ENCODE peak calls at places on chromosomes 5 and 9, in seven cellular contexts. One of them, this sample, is unnamed.

GRCh38 chr5:151047814-151048425 is 27.5 kb downstream of the GPX3 start:
- DNase-seq in endothelial cell: peak; percentile 40
- DNase-seq in heart left ventricle: no peak
- DNase-seq in cardiac fibroblast: peak; percentile 45
- DNase-seq in pancreas: peak; percentile 25
- DNase-seq in HCT116: no peak
- DNase-seq in ovary: peak; percentile 56
- DNase-seq in this sample: peak; percentile 43

GRCh38 chr5:72378636-72379289 is 58.6 kb downstream of the PTCD2 start:
- DNase-seq in endothelial cell: no peak
- DNase-seq in HCT116: no peak
- DNase-seq in heart left ventricle: no peak
- DNase-seq in pancreas: no peak
- DNase-seq in ovary: no peak
- DNase-seq in cardiac fibroblast: peak; percentile 95
- DNase-seq in this sample: no peak

GRCh38 chr9:4927701-4928100 is 57.4 kb upstream of the JAK2 start:
- DNase-seq in cardiac fibroblast: no peak
- DNase-seq in pancreas: no peak
- DNase-seq in ovary: no peak
- DNase-seq in HCT116: no peak
- DNase-seq in endothelial cell: no peak
- DNase-seq in heart left ventricle: no peak
- DNase-seq in this sample: no peak

GRCh38 chr5:100479079-100479688 is 56.0 kb upstream of the FAM174A start:
- DNase-seq in heart left ventricle: no peak
- DNase-seq in pancreas: no peak
- DNase-seq in endothelial cell: no peak
- DNase-seq in ovary: no peak
- DNase-seq in cardiac fibroblast: peak; percentile 14
- DNase-seq in HCT116: peak; percentile 43
- DNase-seq in this sample: peak; percentile 26

GRCh38 chr5:36301858-36302603 is at the start of gene RANBP3L:
- DNase-seq in pancreas: no peak
- DNase-seq in heart left ventricle: no peak
- DNase-seq in HCT116: no peak
- DNase-seq in cardiac fibroblast: peak; percentile 40
- DNase-seq in endothelial cell: no peak
- DNase-seq in ovary: peak; percentile 32
- DNase-seq in this sample: peak; percentile 7

GRCh38 chr5:84985148-84985547 is 600.5 kb upstream of the EDIL3 start:
- DNase-seq in heart left ventricle: no peak
- DNase-seq in pancreas: no peak
- DNase-seq in HCT116: no peak
- DNase-seq in endothelial cell: no peak
- DNase-seq in cardiac fibroblast: no peak
- DNase-seq in ovary: no peak
- DNase-seq in this sample: no peak

GRCh38 chr5:88398316-88398715 is 129.7 kb upstream of the TMEM161B start:
- DNase-seq in cardiac fibroblast: no peak
- DNase-seq in endothelial cell: no peak
- DNase-seq in ovary: no peak
- DNase-seq in pancreas: no peak
- DNase-seq in HCT116: no peak
- DNase-seq in heart left ventricle: no peak
- DNase-seq in this sample: no peak

GRCh38 chr5:38638656-38639055 is 82.2 kb upstream of the LIFR start:
- DNase-seq in heart left ventricle: no peak
- DNase-seq in cardiac fibroblast: no peak
- DNase-seq in ovary: no peak
- DNase-seq in endothelial cell: no peak
- DNase-seq in HCT116: no peak
- DNase-seq in pancreas: no peak
- DNase-seq in this sample: no peak

GRCh38 chr9:136623016-136623848 is 39.5 kb upstream of the EGFL7 start:
- DNase-seq in heart left ventricle: no peak
- DNase-seq in ovary: no peak
- DNase-seq in endothelial cell: no peak
- DNase-seq in pancreas: peak; percentile 70
- DNase-seq in cardiac fibroblast: no peak
- DNase-seq in HCT116: no peak
- DNase-seq in this sample: no peak

GRCh38 chr5:142881727-142882126 is 111.5 kb downstream of the ARHGAP26 start:
- DNase-seq in endothelial cell: no peak
- DNase-seq in pancreas: no peak
- DNase-seq in HCT116: no peak
- DNase-seq in heart left ventricle: no peak
- DNase-seq in cardiac fibroblast: peak; percentile 33
- DNase-seq in ovary: no peak
- DNase-seq in this sample: no peak

GRCh38 chr9:93996367-93996766 is 41.2 kb upstream of the BARX1 start:
- DNase-seq in cardiac fibroblast: no peak
- DNase-seq in ovary: no peak
- DNase-seq in endothelial cell: no peak
- DNase-seq in HCT116: no peak
- DNase-seq in heart left ventricle: no peak
- DNase-seq in pancreas: no peak
- DNase-seq in this sample: no peak

GRCh38 chr9:1047605-1048235 is 2.4 kb upstream of the DMRT2 start:
- DNase-seq in heart left ventricle: no peak
- DNase-seq in ovary: no peak
- DNase-seq in HCT116: no peak
- DNase-seq in cardiac fibroblast: peak; percentile 8
- DNase-seq in pancreas: no peak
- DNase-seq in endothelial cell: no peak
- DNase-seq in this sample: no peak

GRCh38 chr5:122200894-122201293 is 71.5 kb downstream of the ZNF474 start:
- DNase-seq in pancreas: no peak
- DNase-seq in heart left ventricle: no peak
- DNase-seq in ovary: no peak
- DNase-seq in HCT116: no peak
- DNase-seq in cardiac fibroblast: no peak
- DNase-seq in endothelial cell: no peak
- DNase-seq in this sample: no peak

GRCh38 chr5:168642019-168642418 is 62.9 kb upstream of the PANK3 start:
- DNase-seq in pancreas: no peak
- DNase-seq in ovary: no peak
- DNase-seq in HCT116: no peak
- DNase-seq in heart left ventricle: no peak
- DNase-seq in endothelial cell: no peak
- DNase-seq in cardiac fibroblast: no peak
- DNase-seq in this sample: no peak

GRCh38 chr5:105167092-105167491 is 1604.5 kb upstream of the NUDT12 start:
- DNase-seq in pancreas: no peak
- DNase-seq in ovary: no peak
- DNase-seq in HCT116: no peak
- DNase-seq in cardiac fibroblast: no peak
- DNase-seq in heart left ventricle: no peak
- DNase-seq in endothelial cell: no peak
- DNase-seq in this sample: no peak

GRCh38 chr9:121450241-121450640 is 49.4 kb downstream of the GGTA1 start:
- DNase-seq in heart left ventricle: no peak
- DNase-seq in cardiac fibroblast: no peak
- DNase-seq in HCT116: no peak
- DNase-seq in endothelial cell: no peak
- DNase-seq in ovary: no peak
- DNase-seq in pancreas: no peak
- DNase-seq in this sample: no peak

GRCh38 chr5:115179068-115179958 is 9.6 kb upstream of the TRIM36 start:
- DNase-seq in cardiac fibroblast: peak; percentile 3
- DNase-seq in HCT116: no peak
- DNase-seq in endothelial cell: peak; percentile 35
- DNase-seq in pancreas: peak; percentile 74
- DNase-seq in ovary: peak; percentile 27
- DNase-seq in heart left ventricle: no peak
- DNase-seq in this sample: peak; percentile 41

GRCh38 chr9:87725900-87726709 is at the start of gene CTSL:
- DNase-seq in HCT116: peak; percentile 59
- DNase-seq in cardiac fibroblast: peak; percentile 94
- DNase-seq in ovary: peak; percentile 94
- DNase-seq in heart left ventricle: peak; percentile 95
- DNase-seq in pancreas: peak; percentile 94
- DNase-seq in endothelial cell: peak; percentile 78
- DNase-seq in this sample: peak; percentile 34
- TF ChIP-seq CTCF in HCT116: peak; percentile 20
- TF ChIP-seq CTCF in cardiac fibroblast: peak; percentile 12
- TF ChIP-seq CTCF in ovary: no peak
- TF ChIP-seq CTCF in heart left ventricle: peak; percentile 18
- TF ChIP-seq CTCF in pancreas: no peak
- TF ChIP-seq CTCF in endothelial cell: no peak
- TF ChIP-seq CTCF in this sample: no peak

GRCh38 chr5:158895573-158895972 is 204.1 kb downstream of the EBF1 start:
- DNase-seq in HCT116: no peak
- DNase-seq in endothelial cell: no peak
- DNase-seq in cardiac fibroblast: peak; percentile 35
- DNase-seq in ovary: no peak
- DNase-seq in heart left ventricle: no peak
- DNase-seq in pancreas: no peak
- DNase-seq in this sample: no peak
- TF ChIP-seq CTCF in HCT116: no peak
- TF ChIP-seq CTCF in endothelial cell: peak; percentile 16
- TF ChIP-seq CTCF in cardiac fibroblast: peak; percentile 16
- TF ChIP-seq CTCF in ovary: no peak
- TF ChIP-seq CTCF in heart left ventricle: no peak
- TF ChIP-seq CTCF in pancreas: no peak
- TF ChIP-seq CTCF in this sample: no peak

GRCh38 chr5:172868924-172869565 is 35.0 kb downstream of the ERGIC1 start:
- DNase-seq in ovary: peak; percentile 91
- DNase-seq in cardiac fibroblast: peak; percentile 93
- DNase-seq in endothelial cell: no peak
- DNase-seq in HCT116: peak; percentile 21
- DNase-seq in heart left ventricle: peak; percentile 82
- DNase-seq in pancreas: no peak
- DNase-seq in this sample: no peak
- TF ChIP-seq CTCF in ovary: peak; percentile 59
- TF ChIP-seq CTCF in cardiac fibroblast: peak; percentile 56
- TF ChIP-seq CTCF in endothelial cell: no peak
- TF ChIP-seq CTCF in HCT116: no peak
- TF ChIP-seq CTCF in heart left ventricle: no peak
- TF ChIP-seq CTCF in pancreas: no peak
- TF ChIP-seq CTCF in this sample: no peak

GRCh38 chr5:140443-140829 is 48.5 kb downstream of the PLEKHG4B start:
- DNase-seq in ovary: no peak
- DNase-seq in HCT116: no peak
- DNase-seq in heart left ventricle: no peak
- DNase-seq in cardiac fibroblast: no peak
- DNase-seq in pancreas: no peak
- DNase-seq in endothelial cell: no peak
- DNase-seq in this sample: peak; percentile 13

GRCh38 chr5:136901-137300 is 44.9 kb downstream of the PLEKHG4B start:
- DNase-seq in endothelial cell: no peak
- DNase-seq in HCT116: no peak
- DNase-seq in cardiac fibroblast: no peak
- DNase-seq in pancreas: no peak
- DNase-seq in heart left ventricle: no peak
- DNase-seq in ovary: no peak
- DNase-seq in this sample: no peak

GRCh38 chr5:139579-140442 is 47.8 kb downstream of the PLEKHG4B start:
- DNase-seq in HCT116: no peak
- DNase-seq in cardiac fibroblast: no peak
- DNase-seq in heart left ventricle: no peak
- DNase-seq in endothelial cell: no peak
- DNase-seq in ovary: no peak
- DNase-seq in pancreas: no peak
- DNase-seq in this sample: no peak

GRCh38 chr5:138936-139335 is 47.0 kb downstream of the PLEKHG4B start:
- DNase-seq in HCT116: no peak
- DNase-seq in heart left ventricle: no peak
- DNase-seq in cardiac fibroblast: no peak
- DNase-seq in ovary: no peak
- DNase-seq in pancreas: no peak
- DNase-seq in endothelial cell: no peak
- DNase-seq in this sample: no peak

GRCh38 chr5:137741-138140 is 45.8 kb downstream of the PLEKHG4B start:
- DNase-seq in endothelial cell: no peak
- DNase-seq in HCT116: no peak
- DNase-seq in heart left ventricle: no peak
- DNase-seq in ovary: no peak
- DNase-seq in cardiac fibroblast: no peak
- DNase-seq in pancreas: no peak
- DNase-seq in this sample: no peak
- TF ChIP-seq CTCF in endothelial cell: no peak
- TF ChIP-seq CTCF in HCT116: no peak
- TF ChIP-seq CTCF in heart left ventricle: no peak
- TF ChIP-seq CTCF in ovary: no peak
- TF ChIP-seq CTCF in cardiac fibroblast: no peak
- TF ChIP-seq CTCF in pancreas: no peak
- TF ChIP-seq CTCF in this sample: no peak

GRCh38 chr9:116247791-116248343 is 94.3 kb downstream of the PAPPA start:
- DNase-seq in cardiac fibroblast: peak; percentile 52
- DNase-seq in heart left ventricle: no peak
- DNase-seq in HCT116: no peak
- DNase-seq in endothelial cell: no peak
- DNase-seq in ovary: no peak
- DNase-seq in pancreas: no peak
- DNase-seq in this sample: no peak
- TF ChIP-seq CTCF in cardiac fibroblast: no peak
- TF ChIP-seq CTCF in heart left ventricle: no peak
- TF ChIP-seq CTCF in HCT116: no peak
- TF ChIP-seq CTCF in endothelial cell: no peak
- TF ChIP-seq CTCF in ovary: no peak
- TF ChIP-seq CTCF in pancreas: no peak
- TF ChIP-seq CTCF in this sample: no peak

DNA sequence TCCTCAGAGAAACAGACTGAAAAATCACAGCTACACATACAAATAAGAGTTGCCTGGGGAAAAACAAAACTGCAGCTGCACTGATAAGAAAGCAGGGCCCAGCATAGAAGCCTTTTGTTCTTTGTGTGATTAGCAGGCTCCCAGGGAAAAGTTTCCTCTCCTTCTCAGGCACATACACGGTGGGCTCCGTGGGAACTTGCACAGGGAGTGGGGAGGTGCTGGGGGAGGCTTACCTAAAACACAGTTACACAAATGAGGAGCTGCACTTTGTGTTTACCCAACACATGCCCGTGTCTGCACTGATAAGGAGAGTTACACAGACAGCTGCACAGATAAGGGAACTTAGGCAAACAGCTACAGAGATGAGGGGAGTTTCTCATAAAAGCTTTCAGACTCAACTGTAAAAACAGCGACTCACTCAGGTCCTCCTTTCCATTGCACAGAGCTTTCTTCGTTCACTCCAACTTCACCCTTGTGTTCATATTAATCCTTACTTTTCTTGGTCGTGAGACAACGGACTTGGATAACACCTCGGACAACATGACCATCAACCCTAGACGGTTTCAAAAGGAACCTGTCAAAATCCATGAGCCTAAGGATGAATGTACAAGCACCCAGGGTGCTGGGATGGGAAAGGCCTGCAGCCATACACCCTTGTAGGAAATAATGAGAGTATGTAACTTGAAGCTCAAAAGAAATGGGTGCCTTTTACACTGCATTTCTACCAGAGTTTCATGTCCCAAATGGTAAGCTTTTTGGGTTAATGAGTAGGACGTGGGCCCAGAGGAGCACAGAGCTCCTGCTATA is 50.8 kb downstream of the SERINC5 start:
- DNase-seq in endothelial cell: peak; percentile 56
- DNase-seq in HCT116: no peak
- DNase-seq in pancreas: no peak
- DNase-seq in ovary: peak; percentile 44
- DNase-seq in cardiac fibroblast: peak; percentile 78
- DNase-seq in heart left ventricle: peak; percentile 38
- DNase-seq in this sample: no peak
- TF ChIP-seq CTCF in endothelial cell: no peak
- TF ChIP-seq CTCF in HCT116: no peak
- TF ChIP-seq CTCF in pancreas: no peak
- TF ChIP-seq CTCF in ovary: no peak
- TF ChIP-seq CTCF in cardiac fibroblast: no peak
- TF ChIP-seq CTCF in heart left ventricle: no peak
- TF ChIP-seq CTCF in this sample: peak; percentile 5

This sample was measured in GM10248.